ENCODE peak calls at places on chromosomes 2 and 18, in six cellular contexts. L is NCI-H2081, E is A172, Z is H4, Y is HS-5, G is ELF-1. T is an unnamed sample.
A peak's percentile ranks its signal among the peaks of the same experiment; 100 is the strongest.

GRCh38 chr2:133486706-133487305 is 81.5 kb downstream of the NCKAP5 start:
- DNase-seq in Z (no peak), L (no peak), Y (no peak), G (no peak), E (no peak), T (no peak)

GRCh38 chr18:21179590-21180220 is 62.3 kb upstream of the GREB1L start:
- DNase-seq in Y (peak; percentile 30), G (peak; percentile 58), L (peak; percentile 78), Z (peak; percentile 68), E (peak; percentile 62), T (no peak)

GRCh38 chr2:198444800-198445287 is 640.5 kb downstream of the PLCL1 start:
- DNase-seq in E (no peak), G (no peak), Y (no peak), Z (no peak), L (no peak), T (no peak)

GRCh38 chr2:217996345-217996744 is 6.5 kb downstream of the TNS1 start:
- DNase-seq in G (no peak), Y (peak; percentile 37), Z (peak; percentile 50), L (no peak), E (peak; percentile 57), T (no peak)

GRCh38 chr18:32470136-32470712 is 458 bp downstream of the GAREM1 start:
- DNase-seq in Y (no peak), L (no peak), E (no peak), Z (peak; percentile 4), G (peak; percentile 49), T (peak; percentile 73)

GRCh38 chr18:77911973-77912372 is 662.3 kb downstream of the GALR1 start:
- DNase-seq in Z (no peak), Y (no peak), L (no peak), E (no peak), G (no peak), T (no peak)

GRCh38 chr2:236769981-236770671 is 200.5 kb downstream of the ACKR3 start:
- DNase-seq in Z (peak; percentile 96), G (peak; percentile 94), E (peak; percentile 99), Y (peak; percentile 100), L (no peak), T (no peak)

GRCh38 chr2:136117909-136118818 is at the start of gene CXCR4:
- DNase-seq in G (peak; percentile 90), E (peak; percentile 23), L (peak; percentile 73), Y (no peak), Z (no peak), T (peak; percentile 91)

GRCh38 chr2:162490052-162490717 is 146.3 kb downstream of the GCA start:
- DNase-seq in L (no peak), G (peak; percentile 12), Z (peak; percentile 38), E (peak; percentile 68), Y (no peak), T (no peak)

GRCh38 chr2:174233771-174234275 is 14.5 kb downstream of the OLA1 start:
- DNase-seq in L (no peak), Y (no peak), Z (no peak), G (no peak), E (no peak), T (no peak)

GRCh38 chr2:43040084-43040854 is 186.1 kb downstream of the ZFP36L2 start:
- DNase-seq in Y (no peak), L (no peak), Z (no peak), G (no peak), E (no peak), T (peak; percentile 52)

GRCh38 chr2:53445376-53446072 is 322.1 kb upstream of the CHAC2 start:
- DNase-seq in Z (no peak), Y (no peak), E (peak; percentile 49), G (no peak), L (no peak), T (no peak)

GRCh38 chr2:217597140-217597539 is 405.7 kb downstream of the TNS1 start:
- DNase-seq in G (no peak), Z (no peak), E (no peak), Y (no peak), L (no peak), T (no peak)

GRCh38 chr2:43169987-43170732 is 56.2 kb downstream of the ZFP36L2 start:
- DNase-seq in G (peak; percentile 81), L (no peak), E (no peak), Y (no peak), Z (no peak), T (no peak)

GRCh38 chr2:156666130-156666785 is 230.1 kb downstream of the GPD2 start:
- DNase-seq in G (no peak), L (no peak), Z (no peak), E (no peak), Y (no peak), T (no peak)

GRCh38 chr2:28499298-28499697 is 3.4 kb downstream of the PLB1 start:
- DNase-seq in G (no peak), L (no peak), Z (no peak), E (no peak), Y (no peak), T (no peak)

GRCh38 chr2:197307236-197307932 is 3.2 kb downstream of the ANKRD44 start:
- DNase-seq in L (no peak), Y (no peak), Z (no peak), E (no peak), G (no peak), T (no peak)